ENCODE peak calls at places on chromosomes 6 and 20, in nine cellular contexts. J, Q, K, F, V, T, L, S and H are unnamed samples. For H3K36me3 and H3K9me3, the result is how much of the 10 kb centered on the place peaks cover.

GRCh38 chr20:53839423-53840176 is 230.8 kb downstream of the BCAS1 start:
- DNase-seq in J (peak), Q (no peak), K (no peak), F (no peak), V (peak), T (peak), L (peak), S (no peak), H (peak)

GRCh38 chr6:108604156-108604555 is 43.4 kb downstream of the FOXO3 start:
- DNase-seq in J (no peak), Q (no peak), K (no peak), F (no peak), V (no peak), T (no peak), L (no peak), S (no peak), H (no peak)

GRCh38 chr6:168865-169455 is 123.3 kb upstream of the DUSP22 start:
- DNase-seq in J (no peak), Q (peak), K (no peak), F (no peak), V (no peak), T (no peak), L (no peak), S (no peak), H (peak)

GRCh38 chr6:107542170-107542569 is 52.3 kb downstream of the SOBP start:
- DNase-seq in J (no peak), Q (no peak), K (peak), F (no peak), V (no peak), T (no peak), L (no peak), S (no peak), H (no peak)

GRCh38 chr6:39256294-39256693 is 27.0 kb upstream of the KCNK5 start:
- DNase-seq in J (no peak), Q (no peak), K (no peak), F (no peak), V (no peak), T (no peak), L (no peak), S (no peak), H (no peak)

GRCh38 chr6:36944650-36945049 is 9.9 kb upstream of the PI16 start:
- DNase-seq in J (no peak), Q (no peak), K (no peak), F (no peak), V (peak), T (no peak), L (no peak), S (peak), H (no peak)

GRCh38 chr20:60921021-60921622 is 330.9 kb upstream of the CDH4 start:
- DNase-seq in J (peak), Q (peak), K (peak), F (no peak), V (no peak), T (no peak), L (peak), S (no peak), H (peak)

GRCh38 chr6:53986165-53986720 is 125.0 kb upstream of the MLIP start:
- DNase-seq in J (peak), Q (peak), K (peak), F (no peak), V (peak), T (no peak), L (no peak), S (no peak), H (peak)

GRCh38 chr6:160455484-160456213 is 107.5 kb downstream of the SLC22A3 start:
- DNase-seq in J (peak), Q (peak), K (peak), F (peak), V (peak), T (peak), L (peak), S (peak), H (peak)

GRCh38 chr6:13988049-13988738 is 63.4 kb downstream of the RNF182 start:
- DNase-seq in J (no peak), Q (no peak), K (no peak), F (no peak), V (no peak), T (no peak), L (no peak), S (no peak), H (no peak)

GRCh38 chr20:63952210-63952535 is 4.0 kb downstream of the UCKL1 start:
- DNase-seq in J (no peak), Q (no peak), K (no peak), F (no peak), V (no peak), T (no peak), L (no peak), S (no peak), H (no peak)
- H3K27ac ChIP-seq in J (no peak), Q (no peak), K (peak), F (peak), V (peak), T (peak), L (no peak), S (no peak), H (no peak)

GRCh38 chr20:47675190-47676142 is 109.8 kb downstream of the SULF2 start:
- DNase-seq in J (no peak), Q (no peak), K (no peak), F (no peak), V (no peak), T (no peak), L (no peak), S (no peak), H (no peak)
- H3K36me3 ChIP-seq in J (under half), Q (under half), K (under half), F (under half), V (under half), T (under half), L (under half), S (under half), H (under half)

DNA sequence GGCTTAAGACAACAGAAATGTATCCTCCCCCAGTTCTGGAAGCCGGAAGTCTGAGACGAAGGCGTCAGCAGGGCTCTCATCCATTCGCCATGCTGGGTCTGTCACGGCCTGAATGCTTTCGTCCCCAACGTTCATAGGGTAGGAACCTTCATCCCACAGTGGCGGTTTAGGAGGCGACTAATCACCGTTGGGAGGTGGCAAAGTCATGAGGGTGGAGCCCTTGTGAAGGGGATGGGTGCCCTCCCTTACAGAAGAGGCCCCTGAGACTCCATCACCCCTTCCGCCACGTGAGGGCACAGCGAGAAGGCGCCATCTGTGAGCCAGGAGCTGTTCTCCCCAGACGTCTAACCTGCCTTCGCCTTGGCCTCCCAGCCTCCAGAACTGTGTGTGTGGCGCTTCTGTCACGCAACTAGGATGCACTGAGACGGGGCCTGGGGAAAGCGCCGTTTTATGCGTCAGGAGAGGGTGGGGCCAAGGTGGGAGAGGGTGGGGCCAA is 250.4 kb downstream of the TTLL2 start:
- DNase-seq in J (no peak), Q (no peak), K (no peak), F (no peak), V (no peak), T (peak), L (no peak), S (no peak), H (no peak)
- H3K9me3 ChIP-seq in J (under half), Q (under half), K (under half), F (under half), V (under half), T (under half), L (under half), S (under half), H (under half)

GRCh38 chr6:154457881-154458284 is 52.6 kb downstream of the CNKSR3 start:
- DNase-seq in J (no peak), Q (peak), K (no peak), F (no peak), V (no peak), T (no peak), L (no peak), S (no peak), H (no peak)
- H3K27ac ChIP-seq in J (no peak), Q (no peak), K (no peak), F (peak), V (no peak), T (no peak), L (no peak), S (no peak), H (no peak)

GRCh38 chr6:111215134-111215533 is 127.8 kb downstream of the SLC16A10 start:
- DNase-seq in J (no peak), Q (no peak), K (no peak), F (no peak), V (no peak), T (no peak), L (no peak), S (no peak), H (no peak)
- H3K36me3 ChIP-seq in J (under half), Q (under half), K (under half), F (under half), V (under half), T (under half), L (under half), S (under half), H (under half)

GRCh38 chr20:16551601-16552419 is 21.4 kb downstream of the KIF16B start:
- DNase-seq in J (no peak), Q (no peak), K (no peak), F (no peak), V (peak), T (no peak), L (no peak), S (no peak), H (no peak)

GRCh38 chr20:16553161-16553560 is 20.1 kb downstream of the KIF16B start:
- DNase-seq in J (no peak), Q (no peak), K (no peak), F (no peak), V (peak), T (no peak), L (no peak), S (peak), H (no peak)

GRCh38 chr20:16554766-16555543 is 18.3 kb downstream of the KIF16B start:
- DNase-seq in J (no peak), Q (no peak), K (no peak), F (no peak), V (no peak), T (no peak), L (no peak), S (no peak), H (no peak)

GRCh38 chr20:16555754-16556153 is 17.5 kb downstream of the KIF16B start:
- DNase-seq in J (no peak), Q (peak), K (no peak), F (no peak), V (no peak), T (no peak), L (no peak), S (no peak), H (no peak)

DNA sequence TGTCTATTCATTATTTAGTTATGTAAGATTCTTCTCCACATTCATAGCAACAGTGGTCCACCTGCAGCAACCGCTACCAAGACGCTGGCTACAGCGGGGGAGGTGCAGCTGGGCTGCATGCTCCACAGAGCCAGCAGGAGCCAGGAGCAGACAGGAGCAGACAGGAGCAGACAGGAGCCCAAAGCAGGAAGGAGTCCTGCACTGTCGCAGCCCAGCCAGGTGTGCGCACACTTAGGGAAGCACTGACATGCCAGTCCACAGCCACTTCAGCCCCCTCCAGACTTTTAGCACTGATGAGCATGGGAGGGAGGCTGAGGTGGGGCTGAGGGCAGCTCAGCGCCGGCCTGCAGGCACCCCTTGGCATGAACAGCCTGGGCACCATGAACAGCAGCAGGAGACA is 19.6 kb downstream of the KIF16B start:
- DNase-seq in J (no peak), Q (no peak), K (no peak), F (no peak), V (no peak), T (no peak), L (no peak), S (no peak), H (no peak)
- H3K9me3 ChIP-seq in J (under half), Q (under half), K (under half), F (under half), V (under half), T (under half), L (under half), S (under half), H (under half)

GRCh38 chr6:167849846-167850459 is 23.2 kb downstream of the AFDN start:
- DNase-seq in J (no peak), Q (peak), K (no peak), F (no peak), V (no peak), T (no peak), L (no peak), S (no peak), H (no peak)
- H3K27ac ChIP-seq in J (no peak), Q (peak), K (peak), F (no peak), V (peak), T (peak), L (no peak), S (no peak), H (no peak)

DNA sequence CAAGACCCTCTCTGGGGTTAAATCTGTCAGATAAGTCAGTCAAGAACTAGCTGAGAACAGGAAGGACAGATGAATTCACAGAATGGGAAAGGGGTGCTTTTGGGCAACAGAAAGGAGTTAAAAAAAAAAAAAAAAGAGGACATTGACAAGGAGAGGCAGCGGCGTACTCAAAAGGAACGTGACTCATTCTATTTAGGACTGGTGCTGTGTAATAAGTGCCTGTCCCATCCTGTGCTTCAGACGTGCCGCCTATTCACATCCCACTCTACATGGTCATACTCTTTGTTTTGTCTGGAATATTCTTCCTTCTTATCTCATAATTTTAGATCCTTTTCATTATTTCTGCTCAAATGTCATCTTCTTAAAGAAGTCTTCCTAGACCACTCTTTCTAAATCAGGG is 101.1 kb upstream of the EMILIN3 start:
- DNase-seq in J (no peak), Q (no peak), K (no peak), F (no peak), V (no peak), T (no peak), L (no peak), S (no peak), H (no peak)
- H3K36me3 ChIP-seq in J (half or more), Q (under half), K (under half), F (half or more), V (under half), T (under half), L (under half), S (under half), H (under half)